ENCODE peak calls at places on chromosomes 6 and 20, in four cellular contexts. One of them, this sample, is unnamed.

GRCh38 chr20:47557218-47557617 is 55.5 kb downstream of the NCOA3 start:
- DNase-seq in T-helper 1 cell: no peak
- DNase-seq in NCI-H1105 treated with DMSO at 0.1 percent for 48 hours: no peak
- DNase-seq in left colon: no peak
- DNase-seq in this sample: no peak

GRCh38 chr6:144064402-144064830 is 31.0 kb downstream of the SF3B5 start:
- DNase-seq in T-helper 1 cell: peak
- DNase-seq in NCI-H1105 treated with DMSO at 0.1 percent for 48 hours: no peak
- DNase-seq in left colon: peak
- DNase-seq in this sample: no peak

GRCh38 chr6:43491750-43492661 is 14.6 kb downstream of the TJAP1 start:
- DNase-seq in T-helper 1 cell: no peak
- DNase-seq in NCI-H1105 treated with DMSO at 0.1 percent for 48 hours: no peak
- DNase-seq in left colon: peak
- DNase-seq in this sample: no peak

GRCh38 chr6:87923389-87924050 is 124.1 kb upstream of the SPACA1 start:
- DNase-seq in T-helper 1 cell: no peak
- DNase-seq in NCI-H1105 treated with DMSO at 0.1 percent for 48 hours: no peak
- DNase-seq in left colon: no peak
- DNase-seq in this sample: no peak

GRCh38 chr20:23537030-23537429 is 31.3 kb downstream of the CST9L start:
- DNase-seq in T-helper 1 cell: no peak
- DNase-seq in NCI-H1105 treated with DMSO at 0.1 percent for 48 hours: no peak
- DNase-seq in left colon: no peak
- DNase-seq in this sample: no peak

GRCh38 chr6:122770835-122771601 is 8.5 kb upstream of the FABP7 start:
- DNase-seq in T-helper 1 cell: no peak
- DNase-seq in NCI-H1105 treated with DMSO at 0.1 percent for 48 hours: no peak
- DNase-seq in left colon: no peak
- DNase-seq in this sample: no peak

GRCh38 chr20:46308258-46309157 is at the start of gene CDH22:
- DNase-seq in T-helper 1 cell: peak
- DNase-seq in NCI-H1105 treated with DMSO at 0.1 percent for 48 hours: peak
- DNase-seq in left colon: peak
- DNase-seq in this sample: no peak

GRCh38 chr20:57622579-57623381 is 2.6 kb upstream of the ZBP1 start:
- DNase-seq in T-helper 1 cell: peak
- DNase-seq in NCI-H1105 treated with DMSO at 0.1 percent for 48 hours: peak
- DNase-seq in left colon: peak
- DNase-seq in this sample: no peak